ENCODE peak calls at places on chromosomes 3 and 15, in nine cellular contexts. H is heart left ventricle, F is PC-3, U is left ventricle myocardium inferior, Z is tibial artery, D is psoas muscle, J is BE2C, M is fibroblast of lung, X is body of pancreas. S is an unnamed sample.
A peak's percentile ranks its signal among the peaks of the same experiment; 100 is the strongest.

GRCh38 chr3:184761120-184761841 is 49.4 kb upstream of the MAGEF1 start:
- DNase-seq in H (no peak), F (no peak), U (peak; percentile 34), Z (no peak), D (no peak), J (peak; percentile 40), M (peak; percentile 80), X (peak; percentile 60), S (no peak)

GRCh38 chr3:154795582-154795981 is 284.5 kb upstream of the MME start:
- DNase-seq in H (no peak), F (peak; percentile 68), U (no peak), Z (no peak), D (no peak), J (no peak), M (peak; percentile 95), X (no peak), S (no peak)

GRCh38 chr3:163056874-163057497 is 1560.4 kb downstream of the OTOL1 start:
- DNase-seq in H (no peak), F (peak; percentile 85), U (no peak), Z (peak; percentile 37), D (no peak), J (peak; percentile 74), M (peak; percentile 6), X (peak; percentile 32), S (no peak)

GRCh38 chr15:69491051-69491505 is 38.5 kb downstream of the RPLP1 start:
- DNase-seq in H (no peak), F (no peak), U (peak; percentile 48), Z (peak; percentile 82), D (peak; percentile 81), J (no peak), M (peak; percentile 59), X (no peak), S (no peak)

GRCh38 chr15:101501703-101502373 is 12.3 kb upstream of the PCSK6 start:
- DNase-seq in H (no peak), F (peak; percentile 24), U (no peak), Z (no peak), D (peak; percentile 67), J (peak; percentile 88), M (no peak), X (no peak), S (peak; percentile 59)

GRCh38 chr3:184156522-184156955 is 1.4 kb downstream of the DVL3 start:
- DNase-seq in H (peak; percentile 85), F (no peak), U (peak; percentile 75), Z (no peak), D (peak; percentile 84), J (peak; percentile 45), M (peak; percentile 61), X (peak; percentile 38), S (no peak)

GRCh38 chr3:127639173-127640030 is 10.4 kb downstream of the PODXL2 start:
- DNase-seq in H (no peak), F (peak; percentile 37), U (no peak), Z (no peak), D (no peak), J (no peak), M (peak; percentile 33), X (no peak), S (no peak)

GRCh38 chr3:111595239-111595638 is at the start of gene ZBED2:
- DNase-seq in H (no peak), F (no peak), U (no peak), Z (no peak), D (no peak), J (no peak), M (no peak), X (no peak), S (no peak)

GRCh38 chr3:8604988-8605387 is 39.6 kb downstream of the SSUH2 start:
- DNase-seq in H (no peak), F (no peak), U (no peak), Z (no peak), D (no peak), J (no peak), M (no peak), X (no peak), S (no peak)

GRCh38 chr3:180646187-180646790 is 33.0 kb downstream of the CCDC39 start:
- DNase-seq in H (no peak), F (peak; percentile 24), U (no peak), Z (no peak), D (no peak), J (no peak), M (no peak), X (no peak), S (no peak)
- TF ChIP-seq CTCF in H (no peak), F (peak; percentile 57), U (no peak), Z (no peak), D (no peak), J (peak; percentile 32), M (no peak), X (peak; percentile 23), S (peak; percentile 32)

GRCh38 chr3:177346878-177347277 is 149.6 kb upstream of the TBL1XR1 start:
- DNase-seq in H (no peak), F (no peak), U (no peak), Z (no peak), D (no peak), J (no peak), M (no peak), X (no peak), S (peak; percentile 50)
- H3K27me3 ChIP-seq in H (no peaks in the 10 kb centered on the region), F (no peaks in the 10 kb centered on the region), U (no peaks in the 10 kb centered on the region), Z (no peaks in the 10 kb centered on the region), D (no peaks in the 10 kb centered on the region), J (no peaks in the 10 kb centered on the region), M (no peaks in the 10 kb centered on the region), X (no peaks in the 10 kb centered on the region), S (no peaks in the 10 kb centered on the region)

GRCh38 chr3:57559526-57559925 is 3.5 kb downstream of the PDE12 start:
- DNase-seq in H (no peak), F (peak; percentile 70), U (no peak), Z (no peak), D (no peak), J (no peak), M (peak; percentile 56), X (no peak), S (no peak)

GRCh38 chr3:57556459-57557087 is 499 bp downstream of the PDE12 start:
- DNase-seq in H (no peak), F (peak; percentile 16), U (peak; percentile 21), Z (no peak), D (peak; percentile 64), J (no peak), M (peak; percentile 48), X (peak; percentile 28), S (no peak)

GRCh38 chr3:57555316-57555715 is 758 bp upstream of the PDE12 start:
- DNase-seq in H (no peak), F (no peak), U (no peak), Z (no peak), D (no peak), J (no peak), M (no peak), X (no peak), S (no peak)

GRCh38 chr3:57557088-57557537 is 1.0 kb downstream of the PDE12 start:
- DNase-seq in H (no peak), F (peak; percentile 52), U (no peak), Z (no peak), D (no peak), J (peak; percentile 5), M (peak; percentile 49), X (peak; percentile 26), S (no peak)

GRCh38 chr3:57555738-57556458 is at the start of gene PDE12:
- DNase-seq in H (peak; percentile 87), F (peak; percentile 89), U (peak; percentile 79), Z (peak; percentile 88), D (peak; percentile 94), J (peak; percentile 78), M (peak; percentile 93), X (peak; percentile 88), S (peak; percentile 93)
- TF ChIP-seq CTCF in H (no peak), F (no peak), U (no peak), Z (no peak), D (no peak), J (no peak), M (no peak), X (no peak), S (no peak)

GRCh38 chr15:90761629-90762028 is 44.5 kb downstream of the BLM start:
- DNase-seq in H (no peak), F (no peak), U (no peak), Z (no peak), D (no peak), J (no peak), M (no peak), X (no peak), S (no peak)

GRCh38 chr15:90763700-90764099 is 46.6 kb downstream of the BLM start:
- DNase-seq in H (no peak), F (no peak), U (no peak), Z (no peak), D (no peak), J (no peak), M (no peak), X (no peak), S (no peak)

GRCh38 chr15:90762109-90762508 is 45.0 kb downstream of the BLM start:
- DNase-seq in H (peak; percentile 50), F (no peak), U (peak; percentile 77), Z (peak; percentile 86), D (peak; percentile 88), J (no peak), M (no peak), X (no peak), S (peak; percentile 88)

GRCh38 chr15:90757461-90757860 is 40.3 kb downstream of the BLM start:
- DNase-seq in H (no peak), F (no peak), U (no peak), Z (no peak), D (no peak), J (no peak), M (no peak), X (no peak), S (no peak)

DNA sequence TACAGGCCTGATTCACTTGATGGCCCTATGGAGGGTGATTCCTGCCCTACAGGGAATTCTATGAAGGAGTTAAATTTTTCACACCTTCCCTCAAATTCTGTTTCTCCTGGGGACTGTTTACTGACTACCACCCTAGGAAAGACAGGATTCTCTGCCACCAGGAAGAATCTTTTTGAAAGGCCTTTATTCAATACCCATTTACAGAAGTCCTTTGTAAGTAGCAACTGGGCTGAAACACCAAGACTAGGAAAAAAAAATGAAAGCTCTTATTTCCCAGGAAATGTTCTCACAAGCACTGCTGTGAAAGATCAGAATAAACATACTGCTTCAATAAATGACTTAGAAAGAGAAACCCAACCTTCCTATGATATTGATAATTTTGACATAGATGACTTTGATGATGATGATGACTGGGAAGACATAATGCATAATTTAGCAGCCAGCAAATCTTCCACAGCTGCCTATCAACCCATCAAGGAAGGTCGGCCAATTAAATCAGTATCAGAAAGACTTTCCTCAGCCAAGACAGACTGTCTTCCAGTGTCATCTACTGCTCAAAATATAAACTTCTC is 43.6 kb downstream of the BLM start:
- DNase-seq in H (no peak), F (no peak), U (no peak), Z (no peak), D (no peak), J (no peak), M (no peak), X (no peak), S (no peak)
- H3K27me3 ChIP-seq in H (no peaks in the 10 kb centered on the region), F (no peaks in the 10 kb centered on the region), U (no peaks in the 10 kb centered on the region), Z (no peaks in the 10 kb centered on the region), D (no peaks in the 10 kb centered on the region), J (no peaks in the 10 kb centered on the region), M (no peaks in the 10 kb centered on the region), X (no peaks in the 10 kb centered on the region), S (no peaks in the 10 kb centered on the region)

GRCh38 chr15:55518641-55519040 is 10.6 kb upstream of the DNAAF4 start:
- DNase-seq in H (no peak), F (no peak), U (no peak), Z (no peak), D (no peak), J (no peak), M (no peak), X (no peak), S (no peak)
- TF ChIP-seq CTCF in H (no peak), F (peak; percentile 31), U (no peak), Z (no peak), D (peak; percentile 5), J (peak; percentile 40), M (peak; percentile 35), X (peak; percentile 8), S (no peak)